ENCODE peak calls at places on chromosome 14, in seven cellular contexts. One of them, this sample, is unnamed.
A peak's percentile ranks its signal among the peaks of the same experiment; 100 is the strongest.

GRCh38 chr14:101225729-101226152 is 322.2 kb upstream of the RTL1 start:
- DNase-seq in BJ: no peak
- DNase-seq in left lung: no peak
- DNase-seq in uterus: no peak
- DNase-seq in adrenal gland: no peak
- DNase-seq in body of pancreas: no peak
- DNase-seq in PC-9: no peak
- DNase-seq in this sample: no peak

GRCh38 chr14:97705976-97706375 is 908.8 kb downstream of the VRK1 start:
- DNase-seq in BJ: no peak
- DNase-seq in left lung: no peak
- DNase-seq in uterus: no peak
- DNase-seq in adrenal gland: no peak
- DNase-seq in body of pancreas: no peak
- DNase-seq in PC-9: no peak
- DNase-seq in this sample: no peak

GRCh38 chr14:30223385-30223785 is 295.7 kb upstream of the PRKD1 start:
- DNase-seq in BJ: peak; percentile 46
- DNase-seq in left lung: peak; percentile 58
- DNase-seq in uterus: peak; percentile 58
- DNase-seq in adrenal gland: peak; percentile 77
- DNase-seq in body of pancreas: peak; percentile 97
- DNase-seq in PC-9: peak; percentile 82
- DNase-seq in this sample: no peak

GRCh38 chr14:80364274-80364673 is 153.0 kb upstream of the DIO2 start:
- DNase-seq in BJ: no peak
- DNase-seq in left lung: no peak
- DNase-seq in uterus: no peak
- DNase-seq in adrenal gland: no peak
- DNase-seq in body of pancreas: no peak
- DNase-seq in PC-9: no peak
- DNase-seq in this sample: no peak

GRCh38 chr14:77181603-77182437 is at the start of gene TMEM63C:
- DNase-seq in BJ: no peak
- DNase-seq in left lung: no peak
- DNase-seq in uterus: no peak
- DNase-seq in adrenal gland: peak; percentile 63
- DNase-seq in body of pancreas: peak; percentile 72
- DNase-seq in PC-9: peak; percentile 92
- DNase-seq in this sample: no peak

GRCh38 chr14:74049886-74050495 is 30.8 kb downstream of the BBOF1 start:
- DNase-seq in BJ: no peak
- DNase-seq in left lung: no peak
- DNase-seq in uterus: no peak
- DNase-seq in adrenal gland: no peak
- DNase-seq in body of pancreas: no peak
- DNase-seq in PC-9: no peak
- DNase-seq in this sample: no peak

GRCh38 chr14:101737414-101738367 is 23.8 kb upstream of the PPP2R5C start:
- DNase-seq in BJ: no peak
- DNase-seq in left lung: no peak
- DNase-seq in uterus: no peak
- DNase-seq in adrenal gland: no peak
- DNase-seq in body of pancreas: no peak
- DNase-seq in PC-9: no peak
- DNase-seq in this sample: peak; percentile 47

GRCh38 chr14:55721353-55721752 is 141.3 kb downstream of the KTN1 start:
- DNase-seq in BJ: peak; percentile 32
- DNase-seq in left lung: no peak
- DNase-seq in uterus: no peak
- DNase-seq in adrenal gland: peak; percentile 51
- DNase-seq in body of pancreas: peak; percentile 39
- DNase-seq in PC-9: peak; percentile 38
- DNase-seq in this sample: no peak

GRCh38 chr14:65191716-65192115 is 89.4 kb upstream of the MAX start:
- DNase-seq in BJ: no peak
- DNase-seq in left lung: no peak
- DNase-seq in uterus: no peak
- DNase-seq in adrenal gland: no peak
- DNase-seq in body of pancreas: no peak
- DNase-seq in PC-9: no peak
- DNase-seq in this sample: no peak

GRCh38 chr14:55052259-55052930 is 948 bp downstream of the MAPK1IP1L start:
- DNase-seq in BJ: no peak
- DNase-seq in left lung: no peak
- DNase-seq in uterus: no peak
- DNase-seq in adrenal gland: no peak
- DNase-seq in body of pancreas: no peak
- DNase-seq in PC-9: no peak
- DNase-seq in this sample: no peak

GRCh38 chr14:20332386-20332945 is 613 bp downstream of the CCNB1IP1 start:
- DNase-seq in BJ: no peak
- DNase-seq in left lung: no peak
- DNase-seq in uterus: no peak
- DNase-seq in adrenal gland: no peak
- DNase-seq in body of pancreas: peak; percentile 34
- DNase-seq in PC-9: no peak
- DNase-seq in this sample: no peak

DNA sequence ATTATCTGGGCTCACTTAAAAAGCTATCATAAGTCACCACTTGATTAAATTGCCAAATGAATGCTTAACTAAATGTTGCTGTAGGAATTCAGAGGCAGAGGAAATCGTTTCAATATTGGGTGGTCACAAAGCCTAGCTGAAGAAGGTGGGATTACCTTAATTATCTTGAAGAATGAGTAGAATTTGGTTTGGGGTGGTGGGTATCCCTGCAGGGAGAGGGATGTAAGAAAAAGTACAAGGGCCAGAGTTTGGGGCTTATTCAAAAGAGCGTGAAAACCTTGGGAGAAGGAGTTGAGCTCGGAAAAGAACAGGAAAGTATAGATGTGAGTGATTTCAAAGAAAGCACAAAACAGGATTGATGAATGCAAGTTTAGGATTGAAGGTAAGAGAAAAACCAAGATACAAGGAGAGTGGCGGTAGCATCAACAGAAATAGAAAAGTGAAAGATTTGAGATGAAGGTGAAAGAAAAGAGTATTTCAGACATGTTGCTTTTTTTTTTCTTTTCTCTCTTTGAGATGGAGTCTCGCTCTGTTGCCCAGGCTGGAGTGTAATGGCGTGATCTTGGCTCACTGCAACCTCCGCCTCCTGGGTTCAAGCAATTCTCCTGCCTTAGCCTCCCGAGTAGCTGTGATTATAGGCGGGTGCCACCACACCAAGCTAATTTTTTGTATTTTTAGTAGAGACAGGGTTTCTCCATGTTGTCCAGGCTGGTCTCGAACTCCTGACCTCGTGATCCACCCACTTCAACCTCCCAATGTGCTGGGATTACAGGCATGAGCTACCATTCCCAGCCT is 1.7 kb downstream of the BRMS1L start:
- DNase-seq in BJ: no peak
- DNase-seq in left lung: no peak
- DNase-seq in uterus: no peak
- DNase-seq in adrenal gland: no peak
- DNase-seq in body of pancreas: no peak
- DNase-seq in PC-9: no peak
- DNase-seq in this sample: no peak
- H3K4me3 ChIP-seq in BJ: no peak overlapping the region
- H3K4me3 ChIP-seq in left lung: peak overlapping the region; percentile 84
- H3K4me3 ChIP-seq in uterus: no peak overlapping the region
- H3K4me3 ChIP-seq in adrenal gland: no peak overlapping the region
- H3K4me3 ChIP-seq in body of pancreas: no peak overlapping the region
- H3K4me3 ChIP-seq in PC-9: peak overlapping the region; percentile 90
- H3K4me3 ChIP-seq in this sample: peak overlapping the region; percentile 84

DNA sequence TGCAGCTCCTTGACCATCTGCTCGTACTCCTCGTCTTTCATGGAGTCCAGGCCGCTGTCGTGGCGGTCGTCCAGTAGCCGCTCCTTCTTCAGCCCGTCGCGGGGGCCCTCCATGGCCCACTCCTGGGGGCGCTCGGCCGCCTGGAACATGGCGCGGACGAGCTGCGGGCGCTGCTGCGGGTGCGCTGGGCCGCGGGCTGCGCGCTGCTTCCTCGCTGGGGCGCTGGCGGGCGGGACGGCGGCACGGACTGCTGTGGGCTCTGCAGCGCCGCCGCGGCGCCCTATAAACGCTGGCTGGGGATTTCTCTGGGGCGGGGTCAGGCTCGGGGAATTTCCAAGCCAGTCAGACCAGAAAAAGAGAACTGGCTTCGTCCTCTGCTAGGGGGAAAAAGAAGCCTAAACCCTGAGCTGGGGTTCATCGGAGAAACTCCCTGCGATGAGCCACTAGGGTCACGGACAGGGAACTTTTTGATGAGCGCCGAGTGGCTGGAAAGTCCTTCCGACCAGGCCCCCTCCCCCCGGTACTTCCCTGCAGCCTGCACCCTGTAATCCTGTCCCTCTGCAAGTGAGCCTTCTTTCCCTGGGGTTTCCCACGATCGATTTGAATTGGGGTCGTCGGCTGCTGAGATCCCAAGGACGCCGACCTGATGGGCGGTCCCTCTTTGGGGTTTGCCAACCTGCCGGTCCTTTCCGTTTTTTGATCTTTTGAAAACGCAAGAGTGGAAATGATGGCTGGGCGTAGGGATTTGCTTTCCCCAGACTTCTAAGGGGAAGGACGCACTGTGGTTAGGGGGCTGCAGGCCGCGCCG is at the start of gene NFKBIA:
- DNase-seq in BJ: no peak
- DNase-seq in left lung: peak; percentile 92
- DNase-seq in uterus: peak; percentile 89
- DNase-seq in adrenal gland: peak; percentile 91
- DNase-seq in body of pancreas: peak; percentile 94
- DNase-seq in PC-9: peak; percentile 86
- DNase-seq in this sample: peak; percentile 87
- H3K36me3 ChIP-seq in BJ: peaks cover 19% of the 10 kb centered on the region
- H3K36me3 ChIP-seq in left lung: peaks cover 16% of the 10 kb centered on the region
- H3K36me3 ChIP-seq in uterus: no peaks in the 10 kb centered on the region
- H3K36me3 ChIP-seq in adrenal gland: no peaks in the 10 kb centered on the region
- H3K36me3 ChIP-seq in body of pancreas: peaks cover 19% of the 10 kb centered on the region
- H3K36me3 ChIP-seq in PC-9: peaks cover 28% of the 10 kb centered on the region
- H3K36me3 ChIP-seq in this sample: peaks cover 38% of the 10 kb centered on the region

GRCh38 chr14:28774764-28775738 is 8.5 kb downstream of the FOXG1 start:
- DNase-seq in BJ: no peak
- DNase-seq in left lung: no peak
- DNase-seq in uterus: no peak
- DNase-seq in adrenal gland: no peak
- DNase-seq in body of pancreas: no peak
- DNase-seq in PC-9: no peak
- DNase-seq in this sample: no peak
- H3K27me3 ChIP-seq in BJ: peaks cover 41% of the 10 kb centered on the region
- H3K27me3 ChIP-seq in left lung: peaks cover 97% of the 10 kb centered on the region
- H3K27me3 ChIP-seq in uterus: peaks cover 92% of the 10 kb centered on the region
- H3K27me3 ChIP-seq in adrenal gland: peaks cover 79% of the 10 kb centered on the region
- H3K27me3 ChIP-seq in body of pancreas: no peaks in the 10 kb centered on the region
- H3K27me3 ChIP-seq in PC-9: no peaks in the 10 kb centered on the region
- H3K27me3 ChIP-seq in this sample: peaks cover 5% of the 10 kb centered on the region

GRCh38 chr14:22531451-22532344 is 57.3 kb downstream of the DAD1 start:
- DNase-seq in BJ: no peak
- DNase-seq in left lung: no peak
- DNase-seq in uterus: no peak
- DNase-seq in adrenal gland: no peak
- DNase-seq in body of pancreas: no peak
- DNase-seq in PC-9: no peak
- DNase-seq in this sample: no peak
- H3K4me3 ChIP-seq in BJ: no peak overlapping the region
- H3K4me3 ChIP-seq in left lung: no peak overlapping the region
- H3K4me3 ChIP-seq in uterus: no peak overlapping the region
- H3K4me3 ChIP-seq in adrenal gland: no peak overlapping the region
- H3K4me3 ChIP-seq in body of pancreas: no peak overlapping the region
- H3K4me3 ChIP-seq in PC-9: no peak overlapping the region
- H3K4me3 ChIP-seq in this sample: peak overlapping the region; percentile 90

DNA sequence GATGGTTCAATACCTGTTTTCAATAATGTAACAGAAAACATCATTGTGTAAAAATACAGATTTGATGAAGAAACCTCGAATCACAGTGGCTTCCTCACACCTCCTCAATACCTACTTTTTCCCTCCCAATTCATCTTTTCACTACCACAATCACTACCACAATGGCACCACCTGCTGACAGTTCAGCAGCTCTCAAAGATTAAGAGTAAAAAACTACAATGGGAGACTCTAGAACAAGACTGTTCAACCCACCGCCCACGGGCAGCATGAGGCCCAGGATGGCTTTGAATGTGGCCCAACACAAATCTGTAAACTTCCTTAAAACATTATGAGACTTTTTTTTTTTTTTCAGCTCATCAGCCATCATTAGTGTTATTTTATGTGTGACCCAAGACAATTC is 15.2 kb downstream of the MED6 start:
- DNase-seq in BJ: no peak
- DNase-seq in left lung: no peak
- DNase-seq in uterus: no peak
- DNase-seq in adrenal gland: no peak
- DNase-seq in body of pancreas: no peak
- DNase-seq in PC-9: no peak
- DNase-seq in this sample: no peak
- H3K36me3 ChIP-seq in BJ: peaks cover 6% of the 10 kb centered on the region
- H3K36me3 ChIP-seq in left lung: no peaks in the 10 kb centered on the region
- H3K36me3 ChIP-seq in uterus: no peaks in the 10 kb centered on the region
- H3K36me3 ChIP-seq in adrenal gland: no peaks in the 10 kb centered on the region
- H3K36me3 ChIP-seq in body of pancreas: peaks cover 29% of the 10 kb centered on the region
- H3K36me3 ChIP-seq in PC-9: peaks cover 55% of the 10 kb centered on the region
- H3K36me3 ChIP-seq in this sample: peaks cover 82% of the 10 kb centered on the region

This sample was measured in CD4-positive, CD25-positive, alpha-beta regulatory T cell.